ENCODE peak calls at places on chromosomes 7 and 10, in nine cellular contexts. G, T, L, B, U, J, C, M and Q are unnamed samples.
A peak's percentile ranks its signal among the peaks of the same experiment; 100 is the strongest.

GRCh38 chr7:158052381-158053095 is 535.1 kb downstream of the PTPRN2 start:
- DNase-seq in G (no peak), T (no peak), L (peak; percentile 58), B (no peak), U (no peak), J (peak; percentile 38), C (no peak), M (no peak), Q (no peak)

GRCh38 chr10:71590786-71591350 is 128.7 kb downstream of the C10orf105 start:
- DNase-seq in G (no peak), T (no peak), L (no peak), B (no peak), U (no peak), J (no peak), C (no peak), M (no peak), Q (no peak)

GRCh38 chr10:99598781-99599481 is 21.3 kb downstream of the SLC25A28 start:
- DNase-seq in G (no peak), T (no peak), L (no peak), B (no peak), U (no peak), J (no peak), C (no peak), M (no peak), Q (no peak)

GRCh38 chr10:70672993-70673928 is 955 bp downstream of the ADAMTS14 start:
- DNase-seq in G (no peak), T (no peak), L (no peak), B (no peak), U (no peak), J (no peak), C (no peak), M (no peak), Q (no peak)

GRCh38 chr7:129865093-129865931 is 87.4 kb downstream of the UBE2H start:
- DNase-seq in G (no peak), T (no peak), L (no peak), B (no peak), U (no peak), J (no peak), C (no peak), M (no peak), Q (no peak)

GRCh38 chr10:115777646-115778045 is 495.4 kb downstream of the GFRA1 start:
- DNase-seq in G (no peak), T (no peak), L (no peak), B (no peak), U (no peak), J (no peak), C (no peak), M (no peak), Q (no peak)

GRCh38 chr7:14196555-14196954 is 207.1 kb upstream of the ETV1 start:
- DNase-seq in G (no peak), T (no peak), L (no peak), B (no peak), U (no peak), J (no peak), C (no peak), M (no peak), Q (no peak)

GRCh38 chr10:80468002-80468401 is 13.9 kb downstream of the TSPAN14 start:
- DNase-seq in G (no peak), T (no peak), L (peak; percentile 80), B (peak; percentile 52), U (no peak), J (peak; percentile 82), C (no peak), M (peak; percentile 90), Q (peak; percentile 81)

GRCh38 chr10:42782446-42783180 is at the start of gene BMS1:
- DNase-seq in G (peak; percentile 90), T (peak; percentile 77), L (peak; percentile 94), B (peak; percentile 90), U (peak; percentile 93), J (peak; percentile 93), C (peak; percentile 85), M (peak; percentile 95), Q (peak; percentile 88)

GRCh38 chr10:61302124-61302523 is 151.1 kb downstream of the TMEM26 start:
- DNase-seq in G (no peak), T (no peak), L (no peak), B (no peak), U (no peak), J (no peak), C (no peak), M (no peak), Q (no peak)

GRCh38 chr10:19629559-19629958 is 186.7 kb upstream of the PLXDC2 start:
- DNase-seq in G (no peak), T (no peak), L (peak; percentile 86), B (peak; percentile 27), U (no peak), J (peak; percentile 72), C (no peak), M (no peak), Q (no peak)

GRCh38 chr7:121831320-121831719 is 41.6 kb upstream of the PTPRZ1 start:
- DNase-seq in G (no peak), T (no peak), L (no peak), B (no peak), U (no peak), J (no peak), C (no peak), M (no peak), Q (no peak)
- TF ChIP-seq POLR2AphosphoS5 in G (no peak), T (no peak), L (no peak), B (no peak), U (no peak), J (no peak), C (no peak), M (no peak), Q (no peak)

GRCh38 chr7:121475806-121476205 is 79.7 kb upstream of the FAM3C start:
- DNase-seq in G (peak; percentile 30), T (no peak), L (no peak), B (peak; percentile 72), U (no peak), J (no peak), C (no peak), M (no peak), Q (no peak)

GRCh38 chr7:121473645-121474300 is 77.7 kb upstream of the FAM3C start:
- DNase-seq in G (no peak), T (no peak), L (no peak), B (no peak), U (no peak), J (no peak), C (no peak), M (no peak), Q (no peak)

GRCh38 chr7:121479466-121479865 is 83.4 kb upstream of the FAM3C start:
- DNase-seq in G (no peak), T (no peak), L (no peak), B (no peak), U (no peak), J (no peak), C (no peak), M (no peak), Q (no peak)

GRCh38 chr7:121480058-121480457 is 84.0 kb upstream of the FAM3C start:
- DNase-seq in G (peak; percentile 7), T (no peak), L (no peak), B (no peak), U (no peak), J (no peak), C (no peak), M (no peak), Q (peak; percentile 13)

DNA sequence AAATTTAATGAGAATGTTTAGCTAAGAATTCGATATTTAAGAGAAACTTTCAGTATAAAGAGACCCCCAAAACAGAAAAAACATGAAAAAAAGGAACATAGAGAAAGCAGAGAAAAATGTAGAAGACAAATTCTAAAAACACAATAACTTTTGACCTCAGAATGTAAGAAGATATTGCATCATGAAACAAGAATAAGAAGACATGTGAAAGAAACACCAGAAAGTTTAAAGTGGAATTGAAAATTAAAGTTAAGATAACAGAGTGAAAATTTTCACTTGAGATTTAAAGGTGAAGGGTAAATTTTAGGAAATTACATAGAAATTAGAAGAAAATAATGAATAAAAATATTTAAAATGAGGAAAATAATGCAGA is 78.2 kb upstream of the FAM3C start:
- DNase-seq in G (no peak), T (no peak), L (no peak), B (no peak), U (no peak), J (no peak), C (no peak), M (no peak), Q (no peak)
- TF ChIP-seq POLR2AphosphoS5 in G (no peak), T (no peak), L (no peak), B (no peak), U (no peak), J (no peak), C (no peak), M (no peak), Q (no peak)

GRCh38 chr10:104391150-104391968 is 37.7 kb downstream of the CFAP58 start:
- DNase-seq in G (peak; percentile 6), T (no peak), L (no peak), B (no peak), U (peak; percentile 51), J (no peak), C (no peak), M (no peak), Q (no peak)

GRCh38 chr10:104393387-104393786 is 39.8 kb downstream of the CFAP58 start:
- DNase-seq in G (no peak), T (no peak), L (no peak), B (no peak), U (no peak), J (no peak), C (no peak), M (no peak), Q (no peak)

GRCh38 chr10:104391969-104392296 is 38.3 kb downstream of the CFAP58 start:
- DNase-seq in G (no peak), T (no peak), L (no peak), B (no peak), U (no peak), J (no peak), C (no peak), M (no peak), Q (no peak)

GRCh38 chr10:104396581-104396980 is 42.9 kb downstream of the CFAP58 start:
- DNase-seq in G (no peak), T (no peak), L (no peak), B (no peak), U (no peak), J (no peak), C (no peak), M (no peak), Q (no peak)
- TF ChIP-seq POLR2AphosphoS5 in G (no peak), T (no peak), L (no peak), B (no peak), U (no peak), J (no peak), C (no peak), M (no peak), Q (no peak)

DNA sequence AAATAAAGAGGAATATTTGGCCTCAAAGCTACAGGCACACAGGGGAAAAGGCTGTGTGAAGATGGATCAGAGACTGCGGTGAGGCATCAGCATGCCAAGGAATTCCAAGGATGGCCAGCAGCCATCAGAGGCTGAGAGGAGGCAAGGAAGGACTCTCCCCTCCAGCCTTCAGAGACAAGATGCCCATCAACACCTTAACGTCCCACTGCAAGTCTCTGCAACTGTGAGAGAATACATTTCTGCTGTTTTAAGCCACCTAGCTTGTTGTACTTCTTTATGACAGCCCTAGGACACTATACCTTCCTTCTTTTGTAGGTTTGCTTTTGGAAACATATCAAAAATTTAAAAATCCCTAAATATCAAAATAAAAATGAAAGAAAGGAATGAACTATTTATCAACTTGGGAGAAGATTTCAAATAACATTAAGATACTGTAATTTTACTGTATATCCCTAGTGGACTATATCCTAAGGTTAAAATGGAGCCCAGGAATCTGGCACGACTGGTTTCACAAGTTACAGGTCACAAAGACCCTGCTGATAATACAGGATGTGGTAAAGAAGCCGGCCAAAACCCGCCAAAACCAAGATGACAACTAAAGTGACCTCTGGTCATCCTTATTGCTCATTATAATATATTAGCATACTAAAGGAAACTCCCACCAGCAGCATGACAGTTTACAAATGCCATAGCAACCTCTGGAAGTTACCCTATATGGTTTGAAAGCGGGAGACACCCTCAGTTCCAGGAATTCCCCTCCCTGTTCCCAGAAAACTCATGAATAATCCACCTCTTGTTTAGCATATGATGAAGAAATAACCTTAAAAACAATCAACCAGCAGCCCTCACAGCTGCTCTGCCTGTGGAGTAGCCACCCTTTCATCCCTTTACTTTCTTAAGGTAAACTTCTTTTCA is 185.2 kb downstream of the AVL9 start:
- DNase-seq in G (no peak), T (no peak), L (no peak), B (peak; percentile 44), U (no peak), J (no peak), C (no peak), M (no peak), Q (peak; percentile 33)
- TF ChIP-seq POLR2AphosphoS5 in G (no peak), T (no peak), L (no peak), B (no peak), U (no peak), J (no peak), C (no peak), M (no peak), Q (no peak)